ENCODE peak calls at places on chromosomes 16 and 17, in ten cellular contexts. L, G, X, E, B, C, S, I, R and H are unnamed samples. For H3K4me1, the result is how much of the 10 kb centered on the place peaks cover.

GRCh38 chr17:39782481-39782880 is 44.7 kb downstream of the GRB7 start:
- DNase-seq in R (no peak), S (no peak), E (no peak), C (no peak), L (no peak), G (peak), X (no peak), I (no peak), B (no peak), H (peak)

GRCh38 chr16:4890686-4891085 is 43.4 kb downstream of the UBN1 start:
- DNase-seq in B (no peak), R (no peak), E (no peak), S (no peak), L (no peak), I (no peak), G (no peak), X (no peak), C (no peak), H (no peak)

GRCh38 chr16:359871-360697 is 7.6 kb upstream of the AXIN1 start:
- DNase-seq in X (no peak), E (peak), I (no peak), S (no peak), C (no peak), G (no peak), R (no peak), L (no peak), B (no peak), H (no peak)

GRCh38 chr16:53024045-53024444 is 28.7 kb downstream of the CHD9NB start:
- DNase-seq in R (no peak), B (no peak), S (no peak), X (no peak), I (no peak), E (no peak), L (no peak), G (no peak), C (no peak), H (no peak)

GRCh38 chr16:23408242-23409201 is 44.5 kb downstream of the COG7 start:
- DNase-seq in R (peak), L (peak), X (peak), G (peak), S (peak), B (no peak), I (no peak), C (peak), E (no peak), H (no peak)

GRCh38 chr17:3865166-3865565 is 19.1 kb upstream of the NCBP3 start:
- DNase-seq in B (no peak), I (no peak), C (no peak), L (no peak), S (no peak), G (peak), E (peak), R (no peak), X (no peak), H (peak)

GRCh38 chr17:8226536-8227237 is 16.3 kb upstream of the AURKB start:
- DNase-seq in E (peak), S (peak), B (peak), G (peak), I (no peak), X (peak), R (peak), L (peak), C (peak), H (peak)

GRCh38 chr16:89031715-89032659 is 55.0 kb upstream of the CBFA2T3 start:
- DNase-seq in S (no peak), G (no peak), L (no peak), C (no peak), E (peak), R (peak), B (no peak), I (no peak), X (no peak), H (peak)

GRCh38 chr17:17712268-17712924 is 31.1 kb downstream of the RAI1 start:
- DNase-seq in I (no peak), L (no peak), X (no peak), E (no peak), B (no peak), R (no peak), S (no peak), C (no peak), G (peak), H (no peak)

GRCh38 chr17:31499771-31500554 is 108.5 kb downstream of the RAB11FIP4 start:
- DNase-seq in R (peak), C (no peak), B (peak), E (peak), G (peak), L (no peak), S (no peak), I (no peak), X (no peak), H (no peak)

GRCh38 chr16:17491140-17491662 is 20.4 kb upstream of the XYLT1 start:
- DNase-seq in I (no peak), L (no peak), C (no peak), E (no peak), G (no peak), R (no peak), S (no peak), X (no peak), B (no peak), H (no peak)

DNA sequence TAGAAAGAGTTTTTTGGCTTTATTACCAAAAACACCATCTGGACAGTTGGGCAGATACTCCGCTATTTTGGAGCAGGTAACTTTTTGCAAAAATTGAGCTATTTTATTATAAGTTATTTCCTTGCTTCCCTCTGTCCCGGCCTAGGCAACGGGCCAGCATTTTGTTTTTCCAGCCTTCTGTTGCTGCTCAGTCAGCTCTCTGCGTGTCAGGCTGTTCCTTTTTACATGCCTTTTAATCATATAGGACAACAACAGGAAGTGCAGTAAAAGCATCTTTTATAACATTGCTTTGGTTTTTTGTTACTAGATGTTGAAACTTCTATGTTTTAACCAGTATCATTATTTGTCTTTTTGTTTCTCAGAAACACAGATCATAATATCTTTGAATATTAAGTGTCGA is 30.4 kb downstream of the PPM1D start:
- DNase-seq in X (no peak), R (peak), C (no peak), L (no peak), E (no peak), I (no peak), B (no peak), G (peak), S (peak), H (no peak)
- H3K27ac ChIP-seq in X (no peak), R (no peak), C (no peak), L (no peak), E (no peak), I (no peak), B (no peak), G (no peak), S (peak), H (no peak)

DNA sequence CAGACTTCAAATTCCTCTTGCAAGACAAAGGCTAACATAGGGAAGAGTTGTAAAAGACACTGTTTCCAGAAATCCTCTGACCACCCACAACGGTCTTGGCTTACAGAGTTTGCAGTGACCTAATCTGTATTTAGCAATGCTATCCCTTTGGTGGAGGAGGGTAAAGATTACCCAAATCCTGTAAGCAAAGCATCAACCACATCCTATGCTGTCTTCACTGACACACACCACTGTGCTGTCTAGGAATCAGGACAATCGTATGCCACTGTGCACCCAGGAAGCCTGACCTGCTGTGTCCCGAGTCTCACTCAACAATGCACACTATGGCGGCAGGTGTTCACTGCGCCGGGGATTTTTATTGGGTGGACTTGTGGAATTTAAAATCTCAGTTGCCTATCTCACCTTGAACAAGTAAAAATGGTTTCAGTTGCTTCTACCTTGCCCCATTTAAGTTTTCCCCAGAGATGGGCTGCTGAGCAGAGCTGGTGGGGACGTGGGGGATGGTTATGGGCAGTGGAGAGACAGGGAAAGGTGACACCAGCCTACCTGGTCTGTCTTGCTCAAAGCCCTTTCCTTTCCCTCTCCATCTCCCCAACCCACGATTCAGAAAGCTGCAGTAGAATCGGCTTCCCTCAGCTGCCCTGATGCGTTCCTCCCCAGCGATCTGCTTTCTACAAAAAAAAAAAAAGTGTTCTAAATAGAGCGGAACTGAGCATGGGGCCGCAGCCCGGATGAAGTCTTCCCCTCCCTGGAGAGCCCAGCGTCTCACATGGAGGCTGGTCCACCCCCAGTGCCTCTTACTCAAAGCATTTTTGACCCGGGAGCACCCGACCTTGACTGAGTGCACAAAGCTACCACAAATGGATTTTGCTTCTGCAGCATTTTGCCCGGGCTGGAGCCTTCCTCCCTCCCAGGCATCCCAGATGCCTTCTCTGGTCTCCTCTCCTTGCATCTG is 271.5 kb downstream of the SOX9 start:
- DNase-seq in S (no peak), B (no peak), I (no peak), C (no peak), G (peak), E (no peak), X (no peak), R (no peak), L (no peak), H (no peak)
- H3K4me1 ChIP-seq in S (under half), B (under half), I (under half), C (under half), G (under half), E (under half), X (under half), R (under half), L (under half), H (under half)

DNA sequence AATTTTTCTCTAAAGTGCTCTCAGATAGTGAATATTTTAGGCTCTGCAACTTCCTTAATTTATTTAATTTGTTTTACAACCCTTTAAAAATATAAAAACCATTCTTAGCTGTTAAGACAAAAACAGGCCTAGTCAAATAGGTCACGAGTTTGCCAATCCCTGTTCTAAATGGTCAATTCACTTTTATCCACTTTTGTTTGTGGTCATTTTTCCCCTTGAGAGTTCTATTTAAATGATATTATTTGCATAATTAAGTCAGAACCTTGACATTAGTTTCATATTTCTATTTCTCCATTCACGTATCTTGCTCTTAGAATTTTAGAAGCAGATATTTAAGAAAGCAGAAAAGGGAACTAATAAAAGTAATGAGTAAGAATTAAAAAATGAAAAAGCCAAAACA is 4.0 kb downstream of the AMFR start:
- DNase-seq in L (no peak), C (no peak), X (no peak), E (no peak), B (no peak), R (no peak), I (no peak), G (no peak), S (no peak), H (no peak)
- H3K27ac ChIP-seq in L (no peak), C (no peak), X (no peak), E (no peak), B (no peak), R (no peak), I (no peak), G (no peak), S (no peak), H (no peak)

DNA sequence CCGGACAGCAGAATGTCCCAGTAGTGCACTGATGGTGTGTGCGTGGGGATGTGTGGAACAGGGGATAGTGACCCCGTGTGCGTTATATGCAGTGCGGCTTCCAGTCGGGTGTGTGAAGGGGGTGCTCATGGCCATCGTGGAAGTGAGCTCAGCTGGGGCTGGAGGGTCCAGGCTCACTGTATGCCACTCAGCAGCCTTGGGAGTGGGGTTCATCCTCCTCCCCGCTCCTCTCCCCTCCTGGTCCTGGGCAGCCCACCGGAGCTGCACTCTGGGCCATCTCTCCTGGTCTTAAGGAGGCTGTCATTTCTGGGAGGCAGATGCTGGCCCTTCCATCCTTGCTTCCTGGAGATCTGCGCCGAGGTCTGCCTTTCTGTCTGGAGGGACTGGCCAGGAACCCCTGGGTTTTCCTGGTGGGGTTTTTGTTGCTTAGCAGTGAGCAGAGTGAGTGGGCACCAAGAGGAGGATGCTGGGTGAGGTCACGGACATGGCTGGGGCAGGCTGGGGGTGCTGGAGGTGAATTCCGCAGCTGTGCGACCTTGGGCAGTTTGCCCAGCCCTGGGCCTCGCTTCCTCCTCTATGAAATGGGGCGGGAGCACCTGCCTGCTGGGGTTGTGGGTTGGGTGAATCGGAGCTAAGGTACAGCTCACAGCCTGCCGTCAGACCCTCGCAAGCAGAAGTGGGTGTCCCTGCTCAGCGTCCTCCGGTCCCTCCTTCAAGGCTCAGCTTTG is 164.1 kb downstream of the SEC14L1 start:
- DNase-seq in X (no peak), S (no peak), C (no peak), R (no peak), L (no peak), B (no peak), G (no peak), E (no peak), I (no peak), H (no peak)
- H3K4me1 ChIP-seq in X (under half), S (under half), C (under half), R (under half), L (under half), B (under half), G (under half), E (under half), I (under half), H (under half)

GRCh38 chr17:2821868-2822267 is 25.6 kb downstream of the RAP1GAP2 start:
- DNase-seq in E (no peak), S (no peak), G (no peak), R (no peak), C (no peak), B (peak), I (no peak), L (no peak), X (no peak), H (no peak)

GRCh38 chr17:2816688-2817087 is 20.4 kb downstream of the RAP1GAP2 start:
- DNase-seq in B (no peak), R (no peak), L (no peak), C (no peak), X (no peak), I (no peak), E (no peak), G (no peak), S (no peak), H (no peak)

GRCh38 chr17:2819921-2820501 is 23.8 kb downstream of the RAP1GAP2 start:
- DNase-seq in I (no peak), R (no peak), B (no peak), E (no peak), S (no peak), X (no peak), G (no peak), L (no peak), C (no peak), H (no peak)

DNA sequence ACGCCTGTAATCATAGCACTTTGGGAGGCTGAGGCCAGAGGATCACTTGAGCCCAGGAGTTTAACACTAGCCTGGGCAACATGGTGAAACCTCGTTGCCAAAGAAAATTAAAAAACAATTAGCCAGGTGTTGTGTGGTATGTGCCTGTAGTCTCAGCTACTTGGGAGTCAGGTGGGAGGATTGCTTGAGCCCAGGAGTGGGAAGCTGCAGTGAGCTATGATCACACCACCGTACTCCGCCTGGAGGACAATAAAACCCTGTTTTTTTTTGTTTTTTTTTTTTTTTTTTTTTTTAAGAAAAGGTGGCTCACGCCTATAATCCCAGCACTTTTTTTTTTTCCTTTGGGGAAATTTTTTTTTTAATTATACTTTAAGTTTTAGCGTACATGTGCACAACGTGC is 26.1 kb downstream of the RAP1GAP2 start:
- DNase-seq in B (no peak), I (no peak), S (no peak), X (no peak), E (no peak), C (no peak), L (no peak), G (no peak), R (no peak), H (no peak)
- H3K27ac ChIP-seq in B (no peak), I (no peak), S (no peak), X (no peak), E (no peak), C (no peak), L (no peak), G (no peak), R (no peak), H (no peak)

DNA sequence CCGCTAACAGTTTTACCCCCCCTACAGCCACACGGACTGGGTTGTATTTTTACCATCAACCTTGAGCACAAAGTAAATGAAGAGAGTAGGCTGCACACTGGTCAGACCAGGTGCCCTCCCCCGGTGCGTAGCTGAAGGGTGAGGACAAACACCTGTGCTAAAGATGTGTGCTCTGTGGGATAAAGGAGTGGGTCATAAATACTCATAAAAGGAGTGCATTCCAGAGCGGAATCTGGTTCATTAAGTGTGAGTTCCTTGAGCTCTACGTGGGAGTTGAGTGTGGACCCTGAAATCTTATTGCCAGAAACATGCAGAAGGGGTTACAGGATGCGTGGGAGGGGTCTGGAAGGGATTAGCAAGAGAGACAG is 217.0 kb downstream of the CCDC182 start:
- DNase-seq in L (no peak), E (peak), I (no peak), R (no peak), S (no peak), B (no peak), C (no peak), G (no peak), X (no peak), H (peak)
- H3K4me1 ChIP-seq in L (under half), E (under half), I (under half), R (half or more), S (under half), B (under half), C (under half), G (under half), X (under half), H (under half)

GRCh38 chr17:28978565-28978964 is 27.2 kb upstream of the PHF12 start:
- DNase-seq in I (no peak), G (no peak), B (no peak), R (no peak), X (no peak), L (no peak), E (no peak), S (no peak), C (no peak), H (no peak)

GRCh38 chr17:28985950-28986713 is 19.7 kb downstream of the SEZ6 start:
- DNase-seq in R (no peak), X (peak), L (no peak), E (no peak), C (no peak), B (peak), G (no peak), I (no peak), S (no peak), H (no peak)

GRCh38 chr17:28978016-28978415 is 26.7 kb upstream of the PHF12 start:
- DNase-seq in L (no peak), B (no peak), R (no peak), E (no peak), X (no peak), G (no peak), C (no peak), S (no peak), I (no peak), H (no peak)

GRCh38 chr17:28983286-28984240 is 22.3 kb downstream of the SEZ6 start:
- DNase-seq in G (peak), E (no peak), I (no peak), R (no peak), S (no peak), X (no peak), C (no peak), L (no peak), B (no peak), H (no peak)

DNA sequence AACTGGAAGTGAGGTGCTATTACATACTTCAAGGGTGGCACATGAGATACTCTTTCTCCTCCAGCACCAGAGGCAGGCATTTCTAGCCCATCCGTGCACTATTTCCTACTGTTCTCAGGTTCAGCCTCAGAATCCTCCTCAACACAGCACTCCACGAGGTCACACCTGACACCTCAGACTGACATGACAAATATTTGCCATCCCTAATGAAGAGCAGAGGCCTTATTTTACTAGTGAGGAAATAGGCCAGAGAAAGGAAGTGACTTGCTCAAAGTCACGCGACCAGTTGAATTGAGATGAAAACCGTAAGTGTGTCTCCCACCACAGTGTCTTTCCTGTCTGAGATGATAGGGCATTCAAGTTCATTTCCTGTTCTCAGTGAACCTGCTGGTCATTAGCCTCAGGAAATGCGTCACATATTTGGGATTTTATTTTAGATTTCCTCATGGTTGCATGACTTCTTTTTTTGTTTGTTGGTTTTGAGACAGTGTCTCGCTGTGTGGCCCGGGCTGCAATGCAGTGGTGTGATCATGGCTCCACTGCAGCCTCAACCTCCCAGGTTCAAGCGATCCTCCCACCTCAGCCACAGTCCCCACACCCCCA is 23.5 kb downstream of the SEZ6 start:
- DNase-seq in R (no peak), S (peak), G (peak), I (no peak), E (no peak), B (no peak), L (no peak), X (no peak), C (no peak), H (peak)
- H3K27ac ChIP-seq in R (peak), S (peak), G (no peak), I (no peak), E (no peak), B (no peak), L (no peak), X (no peak), C (peak), H (peak)

GRCh38 chr17:50177983-50178834 is 12.4 kb downstream of the SGCA start:
- DNase-seq in I (no peak), E (peak), R (peak), L (peak), X (no peak), C (peak), B (peak), S (peak), G (peak), H (peak)
- H3K4me1 ChIP-seq in I (under half), E (under half), R (half or more), L (under half), X (under half), C (half or more), B (under half), S (under half), G (under half), H (under half)